ENCODE peak calls at places on chromosomes 16 and 17, in seven cellular contexts. M, R, Y, Q, L, N and P are unnamed samples.

GRCh38 chr17:50899005-50899460 is 32.9 kb upstream of the TOB1 start:
- DNase-seq in N (no peak), R (no peak), M (no peak), Q (no peak), L (no peak), Y (no peak), P (no peak)

GRCh38 chr16:14307623-14308356 is 236.7 kb downstream of the MRTFB start:
- DNase-seq in M (no peak), N (no peak), L (peak; percentile 83), Y (no peak), R (peak; percentile 22), Q (peak; percentile 45), P (peak; percentile 61)

GRCh38 chr16:15032547-15033308 is 23.1 kb downstream of the NTAN1 start:
- DNase-seq in L (no peak), Y (no peak), M (peak; percentile 36), R (no peak), Q (no peak), N (no peak), P (no peak)

GRCh38 chr17:47812146-47812920 is 9.3 kb downstream of the OSBPL7 start:
- DNase-seq in Q (no peak), M (no peak), Y (no peak), N (no peak), L (peak; percentile 56), R (no peak), P (no peak)

GRCh38 chr17:41404024-41404651 is 6.7 kb upstream of the KRT31 start:
- DNase-seq in M (peak; percentile 90), Q (no peak), L (no peak), Y (no peak), R (no peak), N (peak; percentile 48), P (peak; percentile 93)

GRCh38 chr16:55667753-55668152 is 12.0 kb downstream of the SLC6A2 start:
- DNase-seq in N (no peak), L (no peak), Y (no peak), M (no peak), Q (no peak), R (no peak), P (no peak)

GRCh38 chr16:83940157-83940556 is 12.9 kb upstream of the OSGIN1 start:
- DNase-seq in Y (no peak), N (no peak), Q (no peak), L (no peak), R (no peak), M (no peak), P (no peak)

GRCh38 chr17:27984816-27985215 is 57.7 kb upstream of the NLK start:
- DNase-seq in Y (no peak), Q (peak; percentile 18), R (peak; percentile 22), N (peak; percentile 41), L (no peak), M (no peak), P (no peak)

GRCh38 chr16:4402439-4403132 is 13.8 kb downstream of the CORO7 start:
- DNase-seq in Q (peak; percentile 84), M (peak; percentile 72), L (peak; percentile 90), Y (peak; percentile 86), R (peak; percentile 81), N (peak; percentile 59), P (peak; percentile 67)

GRCh38 chr16:85523602-85524364 is 89.3 kb upstream of the GSE1 start:
- DNase-seq in N (no peak), L (peak; percentile 82), Y (no peak), R (peak; percentile 59), M (peak; percentile 59), Q (peak; percentile 58), P (peak; percentile 29)

GRCh38 chr16:55668337-55669281 is 12.8 kb downstream of the SLC6A2 start:
- DNase-seq in Q (no peak), R (no peak), Y (no peak), L (no peak), M (no peak), N (peak; percentile 74), P (peak; percentile 65)

GRCh38 chr16:9296273-9296593 is 204.8 kb downstream of the HAPSTR1 start:
- DNase-seq in L (no peak), Q (no peak), M (no peak), R (no peak), N (no peak), Y (no peak), P (no peak)

GRCh38 chr16:24036614-24037013 is 200.8 kb downstream of the PRKCB start:
- DNase-seq in N (peak; percentile 43), Y (no peak), L (no peak), M (peak; percentile 42), Q (no peak), R (peak; percentile 13), P (peak; percentile 40)

GRCh38 chr17:52647411-52647810 is 488.9 kb upstream of the CA10 start:
- DNase-seq in N (no peak), M (no peak), L (no peak), Y (no peak), R (no peak), Q (no peak), P (no peak)

GRCh38 chr17:38663125-38663751 is 11.5 kb downstream of the EPOP start:
- DNase-seq in L (no peak), Q (peak; percentile 46), Y (peak; percentile 79), N (peak; percentile 55), R (peak; percentile 39), M (peak; percentile 38), P (peak; percentile 32)

GRCh38 chr17:40557531-40558299 is 7.6 kb downstream of the CCR7 start:
- DNase-seq in Q (no peak), N (no peak), L (peak; percentile 56), R (peak; percentile 29), M (no peak), Y (peak; percentile 40), P (no peak)

GRCh38 chr17:75315541-75316243 is 26.5 kb upstream of the SLC25A19 start:
- DNase-seq in M (no peak), Y (no peak), N (no peak), R (no peak), Q (no peak), L (no peak), P (peak; percentile 43)

GRCh38 chr17:27495460-27495859 is 39.2 kb downstream of the KSR1 start:
- DNase-seq in Q (no peak), M (no peak), Y (no peak), N (no peak), L (no peak), R (no peak), P (no peak)

GRCh38 chr16:49700222-49700927 is 155.5 kb downstream of the ZNF423 start:
- DNase-seq in L (peak; percentile 77), M (peak; percentile 39), Y (no peak), N (no peak), Q (peak; percentile 36), R (peak; percentile 32), P (no peak)

GRCh38 chr17:30323262-30323894 is 10.5 kb downstream of the TMIGD1 start:
- DNase-seq in L (no peak), N (no peak), R (no peak), M (no peak), Y (no peak), Q (no peak), P (no peak)

GRCh38 chr17:28612936-28613872 is 781 bp downstream of the RSKR start:
- DNase-seq in M (peak; percentile 38), Q (no peak), Y (no peak), L (no peak), N (peak; percentile 43), R (no peak), P (peak; percentile 24)

GRCh38 chr16:9165601-9166220 is 74.3 kb downstream of the HAPSTR1 start:
- DNase-seq in R (no peak), N (no peak), M (no peak), Y (no peak), L (no peak), Q (no peak), P (no peak)

GRCh38 chr16:79656537-79657115 is 56.1 kb upstream of the MAF start:
- DNase-seq in M (no peak), L (no peak), R (no peak), Q (no peak), N (no peak), Y (no peak), P (no peak)

GRCh38 chr16:85300451-85300968 is 188.2 kb upstream of the CIBAR2 start:
- DNase-seq in R (no peak), L (no peak), Y (no peak), Q (no peak), M (no peak), N (no peak), P (no peak)

GRCh38 chr17:74211929-74212261 is 1.5 kb upstream of the TTYH2 start:
- DNase-seq in R (no peak), L (no peak), N (no peak), M (peak; percentile 17), Q (no peak), Y (no peak), P (no peak)

DNA sequence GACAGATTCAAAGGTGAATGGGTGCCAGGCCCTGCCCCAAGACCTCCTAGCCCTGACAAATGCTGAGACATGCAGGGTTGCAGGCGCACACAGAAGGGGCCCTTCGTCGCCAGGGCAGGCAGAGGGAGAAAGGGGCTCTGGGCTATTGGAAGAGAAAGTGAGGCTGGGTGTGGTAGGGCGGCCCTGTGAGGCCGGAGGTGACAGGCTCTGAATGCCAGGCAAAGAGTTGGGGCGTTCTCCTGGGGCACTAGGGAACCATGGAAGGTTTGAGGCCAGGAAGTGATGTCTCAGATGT is 26.4 kb upstream of the NXPH3 start:
- DNase-seq in M (no peak), Q (no peak), N (no peak), R (no peak), L (no peak), Y (no peak), P (no peak)
- TF ChIP-seq CTCF in M (no peak), Q (no peak), N (no peak), R (no peak), L (no peak), Y (no peak), P (no peak)

GRCh38 chr16:11562941-11563340 is 23.8 kb downstream of the LITAF start:
- DNase-seq in Y (no peak), R (no peak), M (no peak), L (no peak), Q (no peak), N (no peak), P (no peak)

GRCh38 chr16:11562411-11562810 is 24.3 kb downstream of the LITAF start:
- DNase-seq in M (no peak), N (no peak), L (no peak), Y (no peak), R (no peak), Q (no peak), P (no peak)

GRCh38 chr16:11560701-11561439 is 25.8 kb downstream of the LITAF start:
- DNase-seq in L (no peak), Q (no peak), Y (no peak), M (peak; percentile 54), R (peak; percentile 28), N (peak; percentile 54), P (no peak)

GRCh38 chr16:11561856-11562255 is 24.9 kb downstream of the LITAF start:
- DNase-seq in Q (no peak), Y (no peak), L (no peak), M (no peak), N (no peak), R (no peak), P (no peak)

GRCh38 chr16:11561440-11561797 is 25.3 kb downstream of the LITAF start:
- DNase-seq in N (no peak), Y (no peak), L (no peak), R (no peak), M (no peak), Q (no peak), P (no peak)
- H3K4me3 ChIP-seq in N (no peak overlapping the region), Y (no peak overlapping the region), L (no peak overlapping the region), R (peak overlapping the region; percentile 37), M (no peak overlapping the region), Q (no peak overlapping the region), P (no peak overlapping the region)

GRCh38 chr16:74700206-74701040 is at the start of gene MLKL:
- DNase-seq in Y (peak; percentile 75), Q (peak; percentile 55), L (peak; percentile 78), R (peak; percentile 56), M (peak; percentile 43), N (peak; percentile 69), P (peak; percentile 45)
- TF ChIP-seq CTCF in Y (peak; percentile 9), Q (no peak), L (no peak), R (no peak), M (no peak), N (peak; percentile 15), P (no peak)

GRCh38 chr17:80883831-80884735 is 107.6 kb upstream of the CHMP6 start:
- DNase-seq in N (no peak), M (no peak), R (no peak), Y (no peak), Q (no peak), L (no peak), P (no peak)
- H3K4me3 ChIP-seq in N (no peak overlapping the region), M (no peak overlapping the region), R (no peak overlapping the region), Y (no peak overlapping the region), Q (no peak overlapping the region), L (no peak overlapping the region), P (no peak overlapping the region)